ENCODE peak calls at places on chromosomes 13 and 19, in ten cellular contexts. X is stimulated activated CD4-positive, alpha-beta T cell treated with anti-CD3 and anti-CD28 coated beads, TNF-alpha, amount 100 ng/mL, for 1 hour; H is amniotic stem cell; K is activated CD4-positive, alpha-beta T cell treated with anti-CD3 and anti-CD28 coated beads for 1 hour; B is right cardiac atrium; R is NCI-H1092; Z is NCI-H524; G is left lung; F is skeletal muscle cell; O is heart right ventricle. A is an unnamed sample.
A peak's percentile ranks its signal among the peaks of the same experiment; 100 is the strongest.

GRCh38 chr13:100515410-100515800 is 73.2 kb downstream of the GGACT start:
- DNase-seq in R (no peak), K (no peak), Z (no peak), F (no peak), O (no peak), B (no peak), G (no peak), X (no peak), H (no peak), A (no peak)

GRCh38 chr13:42612021-42612765 is 38.2 kb downstream of the TNFSF11 start:
- DNase-seq in B (no peak), R (no peak), Z (no peak), K (no peak), G (no peak), O (no peak), X (no peak), H (no peak), F (no peak), A (no peak)

GRCh38 chr19:40235238-40236025 is 8.9 kb upstream of the CCNP start:
- DNase-seq in F (no peak), Z (no peak), H (no peak), O (no peak), R (no peak), G (peak; percentile 71), X (no peak), K (no peak), B (peak; percentile 52), A (no peak)

GRCh38 chr19:31332096-31332495 is 17.1 kb downstream of the TSHZ3 start:
- DNase-seq in X (no peak), R (no peak), F (no peak), K (no peak), H (no peak), B (no peak), O (no peak), Z (no peak), G (no peak), A (no peak)

GRCh38 chr19:38564981-38565685 is 52.6 kb downstream of the MAP4K1 start:
- DNase-seq in K (no peak), B (peak; percentile 75), R (no peak), X (no peak), H (no peak), O (no peak), Z (no peak), F (no peak), G (peak; percentile 82), A (no peak)

GRCh38 chr19:18100710-18101109 is 3.1 kb downstream of the MAST3 start:
- DNase-seq in X (no peak), K (no peak), H (no peak), R (no peak), F (no peak), O (no peak), Z (no peak), G (no peak), B (no peak), A (no peak)

GRCh38 chr13:43307921-43308433 is 284.6 kb downstream of the DNAJC15 start:
- DNase-seq in F (peak; percentile 82), Z (peak; percentile 40), O (peak; percentile 79), B (peak; percentile 91), G (peak; percentile 84), K (no peak), X (no peak), H (no peak), R (peak; percentile 80), A (peak; percentile 85)

GRCh38 chr13:65497265-65497664 is 1732.9 kb downstream of the PCDH9 start:
- DNase-seq in B (no peak), Z (no peak), F (no peak), K (no peak), X (no peak), G (no peak), O (no peak), H (no peak), R (no peak), A (no peak)

GRCh38 chr13:43792456-43792855 is 5.7 kb upstream of the ENOX1 start:
- DNase-seq in O (no peak), G (no peak), R (no peak), F (no peak), B (no peak), X (no peak), K (no peak), H (no peak), Z (no peak), A (no peak)

GRCh38 chr19:6613711-6614110 is 22.8 kb upstream of the CD70 start:
- DNase-seq in H (no peak), G (no peak), R (no peak), O (no peak), X (no peak), B (no peak), Z (no peak), F (no peak), K (no peak), A (no peak)

GRCh38 chr13:76937416-76937815 is 10.9 kb upstream of the ACOD1 start:
- DNase-seq in F (peak; percentile 96), O (no peak), R (no peak), Z (no peak), B (no peak), G (no peak), K (no peak), H (peak; percentile 79), X (no peak), A (no peak)

GRCh38 chr13:101417043-101417406 is 717 bp upstream of the NALCN start:
- DNase-seq in O (no peak), R (peak; percentile 92), H (peak; percentile 7), B (no peak), Z (peak; percentile 70), K (no peak), G (no peak), F (no peak), X (no peak), A (peak; percentile 68)

GRCh38 chr19:648904-649733 is 9.4 kb downstream of the FGF22 start:
- DNase-seq in Z (no peak), G (no peak), B (peak; percentile 64), X (no peak), H (no peak), K (no peak), O (no peak), F (no peak), R (no peak), A (no peak)

GRCh38 chr19:49017666-49018351 is 918 bp upstream of the LHB start:
- DNase-seq in Z (peak; percentile 77), F (no peak), G (peak; percentile 85), X (peak; percentile 13), B (peak; percentile 79), R (no peak), K (peak; percentile 60), O (peak; percentile 15), H (peak; percentile 58), A (peak; percentile 35)

GRCh38 chr13:95607363-95607762 is 37.1 kb downstream of the DZIP1 start:
- DNase-seq in X (no peak), Z (no peak), B (no peak), K (no peak), R (no peak), O (no peak), F (peak; percentile 55), G (no peak), H (peak; percentile 1), A (peak; percentile 23)

GRCh38 chr19:45139286-45140143 is 21.3 kb downstream of the NKPD1 start:
- DNase-seq in B (no peak), H (no peak), X (no peak), K (no peak), F (no peak), O (no peak), Z (no peak), R (no peak), G (no peak), A (no peak)

GRCh38 chr13:43102304-43102703 is 78.9 kb downstream of the DNAJC15 start:
- DNase-seq in B (no peak), R (no peak), O (no peak), Z (no peak), F (no peak), K (no peak), G (no peak), H (no peak), X (no peak), A (no peak)

GRCh38 chr19:8209965-8210659 is 942 bp downstream of the CERS4 start:
- DNase-seq in G (no peak), F (no peak), B (peak; percentile 65), O (peak; percentile 14), K (no peak), H (no peak), R (no peak), X (no peak), Z (peak; percentile 23), A (no peak)

GRCh38 chr19:18294467-18294864 is 13.0 kb upstream of the JUND start:
- DNase-seq in H (no peak), K (peak; percentile 89), R (no peak), F (no peak), G (peak; percentile 83), B (peak; percentile 79), Z (peak; percentile 82), O (no peak), X (peak; percentile 85), A (peak; percentile 72)

GRCh38 chr13:109600078-109600477 is 186.3 kb downstream of the IRS2 start:
- DNase-seq in K (no peak), H (no peak), F (no peak), G (no peak), B (no peak), X (no peak), O (no peak), R (no peak), Z (no peak), A (no peak)

GRCh38 chr19:10152100-10152499 is 32.4 kb upstream of the EIF3G start:
- DNase-seq in F (no peak), R (no peak), O (no peak), B (no peak), G (no peak), X (no peak), Z (no peak), K (no peak), H (no peak), A (no peak)

GRCh38 chr19:7620442-7621412 is 8.6 kb downstream of the XAB2 start:
- DNase-seq in K (no peak), F (no peak), X (no peak), R (no peak), Z (no peak), G (peak; percentile 80), O (no peak), B (peak; percentile 57), H (no peak), A (no peak)